ENCODE peak calls at places on chromosome 11, in seven cellular contexts. M is IMR-90, C is neuronal stem cell, S is H9, R is trophoblast cell, E is mesendoderm, P is H1. Y is an unnamed sample.

GRCh38 chr11:131423715-131424114 is 53.3 kb downstream of the NTM start:
- DNase-seq in R (peak; percentile 96), C (no peak), P (no peak), E (peak; percentile 74), M (peak; percentile 7), S (no peak), Y (peak; percentile 29)

GRCh38 chr11:10087621-10088225 is 206.3 kb downstream of the SBF2 start:
- DNase-seq in E (no peak), P (no peak), R (no peak), C (no peak), M (no peak), S (no peak), Y (no peak)

GRCh38 chr11:131275580-131275979 is 94.8 kb upstream of the NTM start:
- DNase-seq in S (no peak), R (no peak), M (no peak), P (no peak), C (peak; percentile 42), E (no peak), Y (no peak)

GRCh38 chr11:95147364-95147905 is 57.8 kb downstream of the ENDOD1 start:
- DNase-seq in P (no peak), R (peak; percentile 30), M (peak; percentile 93), S (no peak), C (no peak), E (peak; percentile 43), Y (peak; percentile 98)

GRCh38 chr11:11862995-11863394 is 21.2 kb downstream of the USP47 start:
- DNase-seq in C (no peak), R (no peak), S (no peak), M (no peak), E (no peak), P (no peak), Y (no peak)

GRCh38 chr11:102254047-102254446 is 63.2 kb upstream of the BIRC3 start:
- DNase-seq in M (no peak), S (peak; percentile 47), E (peak; percentile 73), R (no peak), P (no peak), C (no peak), Y (no peak)

GRCh38 chr11:102111011-102111786 is 952 bp downstream of the YAP1 start:
- DNase-seq in S (peak; percentile 91), P (peak; percentile 79), E (peak; percentile 96), R (peak; percentile 65), C (peak; percentile 85), M (peak; percentile 81), Y (peak; percentile 88)

GRCh38 chr11:83303358-83303757 is 17.2 kb upstream of the CCDC90B start:
- DNase-seq in S (no peak), R (no peak), E (no peak), M (no peak), P (no peak), C (no peak), Y (no peak)

GRCh38 chr11:92380882-92381281 is 156.3 kb downstream of the FAT3 start:
- DNase-seq in P (no peak), S (no peak), C (no peak), E (no peak), R (no peak), M (peak; percentile 77), Y (no peak)

GRCh38 chr11:87425391-87425790 is 387.7 kb downstream of the TMEM135 start:
- DNase-seq in E (peak; percentile 20), S (no peak), M (peak; percentile 59), C (no peak), R (no peak), P (no peak), Y (no peak)

GRCh38 chr11:19683141-19683805 is 29.4 kb upstream of the NAV2 start:
- DNase-seq in C (no peak), S (no peak), E (no peak), M (no peak), R (no peak), P (no peak), Y (no peak)

GRCh38 chr11:79353706-79354105 is 87.1 kb downstream of the TENM4 start:
- DNase-seq in C (no peak), S (no peak), P (no peak), R (no peak), M (peak; percentile 7), E (no peak), Y (no peak)

GRCh38 chr11:127620660-127621059 is 620.1 kb upstream of the KIRREL3 start:
- DNase-seq in C (no peak), P (no peak), S (no peak), E (no peak), M (peak; percentile 53), R (no peak), Y (peak; percentile 7)

GRCh38 chr11:33942954-33943353 is 51.1 kb upstream of the LMO2 start:
- DNase-seq in S (no peak), C (no peak), M (peak; percentile 58), P (no peak), R (no peak), E (no peak), Y (peak; percentile 46)

GRCh38 chr11:10866893-10867331 is 9.1 kb upstream of the ZBED5 start:
- DNase-seq in R (peak; percentile 32), E (no peak), M (peak; percentile 87), P (no peak), S (no peak), C (no peak), Y (peak; percentile 69)

GRCh38 chr11:76604652-76605241 is 65.8 kb downstream of the LRRC32 start:
- DNase-seq in R (no peak), C (no peak), M (peak; percentile 76), P (no peak), S (peak; percentile 18), E (no peak), Y (peak; percentile 38)

GRCh38 chr11:119193001-119193400 is 7.7 kb downstream of the NHERF4 start:
- DNase-seq in M (no peak), S (no peak), P (no peak), R (no peak), C (no peak), E (no peak), Y (no peak)

GRCh38 chr11:123144707-123145106 is 50.3 kb downstream of the CLMP start:
- DNase-seq in M (no peak), P (no peak), S (no peak), E (no peak), C (no peak), R (peak; percentile 98), Y (no peak)

GRCh38 chr11:81211050-81211449 is 1522.6 kb downstream of the FAM181B start:
- DNase-seq in R (no peak), C (no peak), P (no peak), E (no peak), S (no peak), M (no peak), Y (no peak)

GRCh38 chr11:130371004-130371590 is 56.4 kb upstream of the ZBTB44 start:
- DNase-seq in S (no peak), E (no peak), R (no peak), M (no peak), P (no peak), C (no peak), Y (no peak)

GRCh38 chr11:117979481-117980211 is 6.5 kb upstream of the IL10RA start:
- DNase-seq in S (no peak), E (no peak), P (no peak), R (peak; percentile 77), M (no peak), C (no peak), Y (no peak)

DNA sequence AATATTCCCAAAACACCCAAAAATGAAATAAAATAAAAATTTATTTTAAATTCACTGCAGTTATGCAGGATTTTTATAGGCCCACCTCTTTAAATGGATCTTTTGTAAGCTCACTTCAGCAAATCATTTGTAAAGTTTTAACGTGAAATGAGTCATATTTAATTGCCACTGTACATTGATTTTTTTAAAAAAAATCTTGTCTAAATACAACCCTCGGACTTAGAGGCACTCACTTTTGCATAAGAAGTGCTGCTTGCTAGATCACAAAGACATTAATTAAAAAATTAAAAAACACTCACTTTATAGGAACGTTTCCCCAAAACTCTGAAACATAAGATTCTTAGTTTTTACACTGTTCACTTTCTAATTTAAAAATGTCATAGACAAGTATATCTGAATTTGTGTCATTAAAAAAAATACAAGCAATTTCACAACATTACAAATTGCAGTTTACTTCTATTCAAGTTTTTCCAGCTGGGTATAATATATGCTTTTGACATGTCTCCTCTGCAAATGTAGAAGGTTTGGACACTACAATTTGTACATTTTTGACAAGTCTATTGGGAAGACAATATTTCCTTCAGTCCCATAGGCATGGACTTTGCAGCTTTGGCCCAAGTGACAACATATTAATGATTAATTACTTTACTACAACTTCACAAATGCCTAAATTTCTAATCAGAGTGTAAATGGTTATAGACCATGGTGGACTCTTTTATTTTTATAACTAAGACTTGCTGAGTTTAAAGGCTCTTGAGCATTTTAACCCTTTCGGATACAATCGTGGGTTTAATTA is 1088.4 kb downstream of the LRRC4C start:
- DNase-seq in R (no peak), S (no peak), E (no peak), P (no peak), M (no peak), C (no peak), Y (no peak)
- H3K23ac ChIP-seq in R (no peak overlapping the region), S (no peak overlapping the region), E (no peak overlapping the region), P (no peak overlapping the region), M (no peak overlapping the region), C (no peak overlapping the region), Y (no peak overlapping the region)

GRCh38 chr11:8564526-8564925 is 29.5 kb downstream of the STK33 start:
- DNase-seq in P (no peak), R (no peak), E (peak; percentile 11), C (no peak), S (no peak), M (no peak), Y (no peak)
- H3K23ac ChIP-seq in P (no peak overlapping the region), R (no peak overlapping the region), E (no peak overlapping the region), C (no peak overlapping the region), S (no peak overlapping the region), M (no peak overlapping the region), Y (no peak overlapping the region)

DNA sequence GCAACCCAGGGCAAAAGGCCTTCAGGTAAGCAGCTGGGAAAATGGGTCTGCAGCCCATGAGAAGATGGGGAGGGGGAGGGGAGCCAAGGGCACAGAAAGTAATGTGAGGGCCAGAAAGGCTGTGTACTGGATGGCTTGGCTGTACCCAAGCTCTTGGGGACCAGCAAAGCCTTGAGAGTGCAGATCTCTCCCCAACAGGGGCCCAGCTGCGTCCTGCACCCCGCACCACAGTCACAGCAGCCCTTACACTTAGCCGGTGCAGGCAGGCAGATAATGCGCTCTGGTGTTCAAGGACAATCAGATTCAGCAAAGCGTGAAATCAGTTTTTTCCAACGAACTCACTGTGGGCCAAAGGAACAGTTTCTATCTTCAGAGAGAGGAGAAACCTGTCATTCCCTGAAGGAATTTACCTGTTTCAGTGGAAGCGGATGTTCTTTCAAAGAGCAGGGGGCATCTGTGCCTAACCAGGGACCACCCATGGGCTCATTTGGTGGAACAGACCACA is 81.3 kb upstream of the SPON1 start:
- DNase-seq in S (no peak), M (no peak), P (no peak), R (no peak), E (no peak), C (no peak), Y (no peak)
- H3K23ac ChIP-seq in S (no peak overlapping the region), M (no peak overlapping the region), P (no peak overlapping the region), R (no peak overlapping the region), E (no peak overlapping the region), C (no peak overlapping the region), Y (no peak overlapping the region)

DNA sequence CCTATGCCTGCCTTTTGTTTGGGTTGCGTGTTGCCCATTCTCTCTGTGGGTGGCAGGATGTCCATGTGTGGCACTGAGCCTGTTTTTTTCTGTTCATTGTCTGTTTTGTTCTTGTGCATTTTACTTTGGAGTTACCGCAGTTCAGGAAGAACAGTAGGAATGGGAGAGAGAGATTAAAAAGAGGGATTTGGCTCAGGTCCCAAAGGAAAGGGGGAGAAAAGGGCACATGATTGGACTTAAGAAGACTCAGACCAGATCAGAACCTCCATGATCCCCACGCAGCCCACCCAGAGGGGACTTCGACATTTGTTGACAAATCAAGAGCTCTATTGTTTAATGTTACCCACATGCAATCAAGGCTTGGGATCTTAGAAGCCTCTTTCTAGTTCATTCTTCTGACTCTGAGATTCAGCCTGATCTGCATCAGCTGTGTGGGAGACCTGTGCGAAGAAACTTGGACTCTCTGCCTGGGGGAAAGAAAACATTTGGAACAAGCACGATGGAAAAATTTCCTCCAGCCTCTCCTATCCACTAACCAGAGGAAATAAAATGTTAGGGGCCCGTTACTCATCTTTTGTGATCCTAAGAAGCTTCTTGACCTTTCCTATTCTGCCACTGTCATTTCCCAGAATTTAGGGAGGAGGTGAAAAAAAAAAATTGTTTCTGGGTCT is 119.2 kb downstream of the SPON1 start:
- DNase-seq in C (no peak), M (no peak), S (no peak), R (no peak), P (no peak), E (no peak), Y (no peak)
- H3K23ac ChIP-seq in C (no peak overlapping the region), M (no peak overlapping the region), S (no peak overlapping the region), R (no peak overlapping the region), P (no peak overlapping the region), E (no peak overlapping the region), Y (no peak overlapping the region)

Y was measured in mesenchymal stem cell.